ENCODE peak calls at places on chromosomes 13 and 19, in six cellular contexts. G is type B pancreatic cell, L is kidney, Y is tibial nerve, A is GM12878, H is SK-N-SH. D is an unnamed sample.

GRCh38 chr19:35856546-35857149 is at the start of gene KIRREL2:
- DNase-seq in L (no peak), G (no peak), A (no peak), Y (no peak), H (peak; percentile 90), D (no peak)

GRCh38 chr13:75963318-75963717 is 327.2 kb downstream of the LMO7 start:
- DNase-seq in G (no peak), Y (no peak), A (no peak), L (no peak), H (no peak), D (no peak)

GRCh38 chr19:518292-519231 is 11.3 kb downstream of the TPGS1 start:
- DNase-seq in A (no peak), G (peak; percentile 83), H (no peak), L (no peak), Y (no peak), D (peak; percentile 91)

GRCh38 chr19:51567583-51567982 is 3.5 kb upstream of the ZNF175 start:
- DNase-seq in L (no peak), Y (no peak), G (no peak), H (no peak), A (no peak), D (no peak)

GRCh38 chr19:45595814-45596213 is 6.2 kb downstream of the GPR4 start:
- DNase-seq in Y (no peak), G (no peak), H (peak; percentile 33), L (no peak), A (no peak), D (no peak)

GRCh38 chr13:105702441-105702840 is 833.0 kb downstream of the EFNB2 start:
- DNase-seq in A (no peak), H (no peak), G (no peak), Y (no peak), L (no peak), D (no peak)

GRCh38 chr13:100409132-100409531 is 179.5 kb downstream of the GGACT start:
- DNase-seq in A (no peak), G (no peak), Y (no peak), H (no peak), L (no peak), D (no peak)

GRCh38 chr19:45049073-45049736 is 10.4 kb downstream of the CLASRP start:
- DNase-seq in Y (no peak), L (no peak), G (no peak), H (no peak), A (no peak), D (no peak)

GRCh38 chr19:31313291-31314030 is 35.8 kb downstream of the TSHZ3 start:
- DNase-seq in A (no peak), G (no peak), L (no peak), H (no peak), Y (no peak), D (no peak)

GRCh38 chr13:110913322-110913721 is 1.5 kb downstream of the ANKRD10 start:
- DNase-seq in H (no peak), Y (no peak), A (no peak), L (no peak), G (no peak), D (peak; percentile 17)

GRCh38 chr13:46666727-46667456 is 113.9 kb downstream of the LRCH1 start:
- DNase-seq in Y (no peak), H (no peak), L (no peak), G (no peak), A (no peak), D (no peak)

GRCh38 chr13:99968521-99969367 is 2.8 kb downstream of the ZIC5 start:
- DNase-seq in L (no peak), G (peak; percentile 71), A (no peak), Y (no peak), H (peak; percentile 67), D (no peak)

GRCh38 chr13:80305737-80306136 is 35.2 kb downstream of the SPRY2 start:
- DNase-seq in A (no peak), G (no peak), L (no peak), H (no peak), Y (no peak), D (peak; percentile 22)

GRCh38 chr19:11596156-11596555 is 1.1 kb upstream of the ZNF627 start:
- DNase-seq in L (no peak), A (no peak), G (no peak), H (no peak), Y (no peak), D (no peak)

GRCh38 chr19:55578031-55578760 is 2.5 kb downstream of the ZNF579 start:
- DNase-seq in Y (no peak), A (no peak), L (peak; percentile 77), H (no peak), G (no peak), D (no peak)

GRCh38 chr13:71536201-71536600 is 330.8 kb downstream of the DACH1 start:
- DNase-seq in A (no peak), L (no peak), Y (no peak), G (no peak), H (no peak), D (no peak)

GRCh38 chr13:54241719-54242118 is 1213.1 kb downstream of the OLFM4 start:
- DNase-seq in G (no peak), H (no peak), L (no peak), A (no peak), Y (no peak), D (no peak)

GRCh38 chr19:294341-294818 is 3.2 kb upstream of the PLPP2 start:
- DNase-seq in L (no peak), H (peak; percentile 47), A (no peak), G (no peak), Y (no peak), D (peak; percentile 16)

GRCh38 chr19:47374876-47375693 is 26.0 kb downstream of the DHX34 start:
- DNase-seq in A (no peak), L (no peak), G (no peak), H (no peak), Y (no peak), D (no peak)

GRCh38 chr13:52405767-52406494 is at the start of gene THSD1:
- DNase-seq in A (no peak), L (peak; percentile 86), G (no peak), H (peak; percentile 87), Y (peak; percentile 51), D (peak; percentile 63)

GRCh38 chr13:95457294-95457693 is 95.2 kb upstream of the CLDN10 start:
- DNase-seq in L (no peak), G (no peak), H (no peak), A (peak; percentile 89), Y (no peak), D (no peak)

GRCh38 chr13:28716511-28716910 is 2.3 kb downstream of the SLC46A3 start:
- DNase-seq in H (no peak), Y (no peak), L (peak; percentile 78), G (no peak), A (no peak), D (peak; percentile 89)

GRCh38 chr19:58439576-58440554 is at the start of gene ZNF132:
- DNase-seq in H (peak; percentile 96), G (peak; percentile 88), Y (peak; percentile 95), L (peak; percentile 99), A (peak; percentile 98), D (peak; percentile 100)

GRCh38 chr19:20661150-20661819 is at the start of gene ZNF626:
- DNase-seq in L (peak; percentile 98), H (peak; percentile 89), A (no peak), Y (peak; percentile 99), G (peak; percentile 91), D (peak; percentile 98)

GRCh38 chr19:1001538-1002166 is 1.4 kb downstream of the GRIN3B start:
- DNase-seq in Y (no peak), H (peak; percentile 90), A (no peak), G (no peak), L (peak; percentile 86), D (peak; percentile 38)

GRCh38 chr19:35171730-35172129 is 17.2 kb downstream of the FXYD5 start:
- DNase-seq in A (no peak), H (no peak), L (no peak), Y (no peak), G (no peak), D (no peak)

DNA sequence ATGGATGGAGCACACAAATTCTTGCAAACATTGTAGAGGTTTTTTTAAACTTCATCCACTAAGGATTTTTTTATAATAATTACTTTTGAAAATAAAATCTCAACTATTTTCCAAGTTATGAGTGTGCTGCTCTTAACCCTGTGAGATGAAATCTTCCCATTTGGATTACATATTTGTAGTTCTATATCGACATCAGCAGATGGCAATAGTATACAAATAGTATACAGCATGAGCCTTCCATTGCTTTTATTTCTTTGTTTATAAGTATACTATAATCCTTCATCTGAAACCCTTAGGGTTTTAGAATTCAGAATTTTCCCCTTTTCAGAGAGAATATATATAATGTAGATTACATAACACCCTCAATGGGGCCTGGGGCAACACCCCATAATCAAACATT is 70.5 kb downstream of the GJA3 start:
- DNase-seq in G (no peak), A (no peak), L (no peak), H (no peak), Y (no peak), D (peak; percentile 20)
- TF ChIP-seq CTCF in G (no peak), A (no peak), L (peak; percentile 14), H (peak; percentile 33), Y (no peak), D (no peak)

DNA sequence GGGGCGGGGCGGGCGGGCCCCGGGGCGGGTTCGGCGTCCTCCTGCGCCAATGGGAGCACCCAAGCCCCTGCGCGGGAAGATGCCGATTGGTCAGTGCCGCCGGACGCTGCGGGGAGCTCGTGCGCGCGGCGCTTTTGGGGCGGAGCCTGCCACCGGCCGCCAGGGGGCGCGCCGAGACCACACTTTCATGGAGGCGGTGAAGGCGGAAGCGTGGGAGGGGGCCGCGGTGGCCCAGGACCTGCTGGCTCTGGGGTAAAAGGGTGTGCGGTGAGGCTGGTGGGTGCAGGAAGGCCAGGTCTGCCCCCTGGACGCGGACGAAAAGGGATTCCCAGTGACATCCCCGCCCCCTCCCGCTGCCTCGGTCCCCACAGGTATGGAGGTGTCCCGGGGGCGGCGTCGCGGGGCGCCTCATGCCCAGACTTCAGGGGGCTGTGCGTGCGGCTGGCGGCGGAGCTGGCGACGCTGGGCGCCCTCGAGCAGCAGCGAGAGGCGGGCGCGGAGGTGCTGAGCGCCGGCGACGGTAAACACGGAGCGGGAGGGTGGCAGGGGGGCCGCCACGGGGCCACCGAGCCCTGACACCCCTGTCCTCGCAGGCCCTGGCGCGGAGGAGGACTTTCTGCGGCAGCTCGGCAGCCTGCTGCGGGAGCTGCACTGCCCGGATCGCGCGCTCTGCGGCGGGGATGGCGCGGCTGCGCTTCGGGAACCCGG is at the start of gene FAM98C:
- DNase-seq in A (peak; percentile 76), G (peak; percentile 99), L (peak; percentile 99), Y (peak; percentile 92), H (peak; percentile 100), D (peak; percentile 98)
- TF ChIP-seq CTCF in A (peak; percentile 94), G (peak; percentile 100), L (peak; percentile 95), Y (peak; percentile 99), H (peak; percentile 82), D (peak; percentile 64)

DNA sequence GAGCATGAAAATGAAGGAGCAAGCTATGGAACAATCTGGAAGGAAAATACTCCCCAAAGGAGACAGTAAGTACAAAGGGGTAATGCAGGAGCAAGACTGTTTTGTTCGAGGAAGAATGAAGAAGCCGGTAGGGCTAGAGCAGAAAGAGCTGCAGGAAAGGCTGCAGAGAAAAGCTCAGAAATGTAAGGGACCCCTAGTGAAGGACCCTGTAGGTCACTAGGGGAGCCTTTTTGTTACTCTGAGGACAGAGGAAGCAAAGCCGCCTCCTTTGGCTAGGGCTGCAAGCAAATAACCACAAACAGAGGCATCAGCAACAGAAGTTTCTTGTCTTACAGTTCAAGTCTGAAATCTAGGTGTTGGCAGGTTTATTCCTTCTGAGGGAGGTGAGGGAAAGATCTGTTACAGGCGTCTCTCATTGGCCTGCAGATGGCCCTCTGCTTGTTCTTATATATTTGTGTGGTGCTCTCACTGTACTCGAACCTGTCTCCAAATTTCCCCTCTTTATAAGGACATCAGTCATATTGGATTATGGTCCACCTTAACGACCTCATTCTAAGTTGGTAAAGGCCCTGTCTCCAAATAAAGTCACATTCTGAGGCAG is 362.3 kb downstream of the COG6 start:
- DNase-seq in A (no peak), L (no peak), H (no peak), Y (no peak), G (no peak), D (no peak)
- TF ChIP-seq CTCF in A (no peak), L (no peak), H (no peak), Y (no peak), G (no peak), D (no peak)

GRCh38 chr13:43787998-43788397 is 1.2 kb upstream of the ENOX1 start:
- DNase-seq in A (no peak), Y (no peak), L (no peak), G (no peak), H (peak; percentile 49), D (peak; percentile 65)
- TF ChIP-seq CTCF in A (peak; percentile 11), Y (peak; percentile 21), L (no peak), G (peak; percentile 73), H (peak; percentile 59), D (peak; percentile 66)

D was measured in cardiac fibroblast.